ENCODE peak calls at places on chromosomes 5 and 9, in seven cellular contexts. One of them, this sample, is unnamed.

GRCh38 chr5:45399041-45399440 is 297.1 kb downstream of the HCN1 start:
- DNase-seq in fibroblast of lung: no peak
- DNase-seq in stomach: no peak
- DNase-seq in breast epithelium: no peak
- DNase-seq in AG04450: no peak
- DNase-seq in WERI-Rb-1: no peak
- DNase-seq in sigmoid colon: no peak
- DNase-seq in this sample: no peak

GRCh38 chr9:121637441-121638222 is 13.8 kb upstream of the DAB2IP start:
- DNase-seq in fibroblast of lung: peak
- DNase-seq in stomach: no peak
- DNase-seq in breast epithelium: no peak
- DNase-seq in AG04450: peak
- DNase-seq in WERI-Rb-1: no peak
- DNase-seq in sigmoid colon: no peak
- DNase-seq in this sample: no peak

GRCh38 chr9:32378496-32378895 is 5.9 kb upstream of the ACO1 start:
- DNase-seq in fibroblast of lung: peak
- DNase-seq in stomach: no peak
- DNase-seq in breast epithelium: no peak
- DNase-seq in AG04450: peak
- DNase-seq in WERI-Rb-1: peak
- DNase-seq in sigmoid colon: no peak
- DNase-seq in this sample: no peak

GRCh38 chr5:110625376-110625999 is 101.0 kb downstream of the TMEM232 start:
- DNase-seq in fibroblast of lung: peak
- DNase-seq in stomach: no peak
- DNase-seq in breast epithelium: no peak
- DNase-seq in AG04450: no peak
- DNase-seq in WERI-Rb-1: no peak
- DNase-seq in sigmoid colon: no peak
- DNase-seq in this sample: no peak

GRCh38 chr5:138544171-138545134 is 1.4 kb upstream of the ETF1 start:
- DNase-seq in fibroblast of lung: peak
- DNase-seq in stomach: no peak
- DNase-seq in breast epithelium: no peak
- DNase-seq in AG04450: no peak
- DNase-seq in WERI-Rb-1: no peak
- DNase-seq in sigmoid colon: peak
- DNase-seq in this sample: no peak

GRCh38 chr5:170327802-170328201 is 30.2 kb upstream of the LCP2 start:
- DNase-seq in fibroblast of lung: no peak
- DNase-seq in stomach: no peak
- DNase-seq in breast epithelium: no peak
- DNase-seq in AG04450: no peak
- DNase-seq in WERI-Rb-1: no peak
- DNase-seq in sigmoid colon: no peak
- DNase-seq in this sample: no peak

GRCh38 chr5:107154598-107154997 is 516.1 kb downstream of the EFNA5 start:
- DNase-seq in fibroblast of lung: no peak
- DNase-seq in stomach: no peak
- DNase-seq in breast epithelium: no peak
- DNase-seq in AG04450: no peak
- DNase-seq in WERI-Rb-1: no peak
- DNase-seq in sigmoid colon: no peak
- DNase-seq in this sample: no peak

GRCh38 chr5:123809594-123810172 is 297.7 kb downstream of the CSNK1G3 start:
- DNase-seq in fibroblast of lung: no peak
- DNase-seq in stomach: no peak
- DNase-seq in breast epithelium: no peak
- DNase-seq in AG04450: no peak
- DNase-seq in WERI-Rb-1: peak
- DNase-seq in sigmoid colon: no peak
- DNase-seq in this sample: no peak

GRCh38 chr5:172005708-172006377 is 595 bp downstream of the FBXW11 start:
- DNase-seq in fibroblast of lung: peak
- DNase-seq in stomach: peak
- DNase-seq in breast epithelium: peak
- DNase-seq in AG04450: no peak
- DNase-seq in WERI-Rb-1: peak
- DNase-seq in sigmoid colon: peak
- DNase-seq in this sample: peak

GRCh38 chr5:172085738-172086137 is 79.3 kb upstream of the FBXW11 start:
- DNase-seq in fibroblast of lung: no peak
- DNase-seq in stomach: no peak
- DNase-seq in breast epithelium: no peak
- DNase-seq in AG04450: no peak
- DNase-seq in WERI-Rb-1: no peak
- DNase-seq in sigmoid colon: peak
- DNase-seq in this sample: peak

GRCh38 chr9:104776787-104777186 is 12.9 kb downstream of the NIPSNAP3B start:
- DNase-seq in fibroblast of lung: peak
- DNase-seq in stomach: no peak
- DNase-seq in breast epithelium: no peak
- DNase-seq in AG04450: no peak
- DNase-seq in WERI-Rb-1: no peak
- DNase-seq in sigmoid colon: no peak
- DNase-seq in this sample: no peak

GRCh38 chr9:91179237-91180138 is 182.2 kb downstream of the AUH start:
- DNase-seq in fibroblast of lung: peak
- DNase-seq in stomach: peak
- DNase-seq in breast epithelium: no peak
- DNase-seq in AG04450: peak
- DNase-seq in WERI-Rb-1: no peak
- DNase-seq in sigmoid colon: no peak
- DNase-seq in this sample: no peak

GRCh38 chr9:83197611-83198010 is 134.7 kb upstream of the RASEF start:
- DNase-seq in fibroblast of lung: no peak
- DNase-seq in stomach: no peak
- DNase-seq in breast epithelium: no peak
- DNase-seq in AG04450: no peak
- DNase-seq in WERI-Rb-1: no peak
- DNase-seq in sigmoid colon: no peak
- DNase-seq in this sample: no peak

GRCh38 chr5:37951946-37952721 is 112.3 kb upstream of the GDNF start:
- DNase-seq in fibroblast of lung: no peak
- DNase-seq in stomach: no peak
- DNase-seq in breast epithelium: no peak
- DNase-seq in AG04450: no peak
- DNase-seq in WERI-Rb-1: no peak
- DNase-seq in sigmoid colon: no peak
- DNase-seq in this sample: no peak

GRCh38 chr5:78549043-78549442 is 99.5 kb downstream of the LHFPL2 start:
- DNase-seq in fibroblast of lung: no peak
- DNase-seq in stomach: no peak
- DNase-seq in breast epithelium: no peak
- DNase-seq in AG04450: no peak
- DNase-seq in WERI-Rb-1: no peak
- DNase-seq in sigmoid colon: peak
- DNase-seq in this sample: no peak

GRCh38 chr5:112849912-112850311 is 11.2 kb upstream of the SRP19 start:
- DNase-seq in fibroblast of lung: no peak
- DNase-seq in stomach: no peak
- DNase-seq in breast epithelium: no peak
- DNase-seq in AG04450: no peak
- DNase-seq in WERI-Rb-1: no peak
- DNase-seq in sigmoid colon: no peak
- DNase-seq in this sample: no peak

GRCh38 chr5:56116599-56117131 is 116.5 kb downstream of the ANKRD55 start:
- DNase-seq in fibroblast of lung: no peak
- DNase-seq in stomach: no peak
- DNase-seq in breast epithelium: no peak
- DNase-seq in AG04450: no peak
- DNase-seq in WERI-Rb-1: no peak
- DNase-seq in sigmoid colon: no peak
- DNase-seq in this sample: no peak
- H3K27ac ChIP-seq in fibroblast of lung: no peak
- H3K27ac ChIP-seq in stomach: no peak
- H3K27ac ChIP-seq in breast epithelium: no peak
- H3K27ac ChIP-seq in AG04450: peak
- H3K27ac ChIP-seq in WERI-Rb-1: no peak
- H3K27ac ChIP-seq in sigmoid colon: no peak
- H3K27ac ChIP-seq in this sample: no peak

GRCh38 chr9:81892440-81892839 is 35.8 kb upstream of the SPATA31D4 start:
- DNase-seq in fibroblast of lung: no peak
- DNase-seq in stomach: no peak
- DNase-seq in breast epithelium: no peak
- DNase-seq in AG04450: no peak
- DNase-seq in WERI-Rb-1: no peak
- DNase-seq in sigmoid colon: no peak
- DNase-seq in this sample: no peak
- H3K27ac ChIP-seq in fibroblast of lung: no peak
- H3K27ac ChIP-seq in stomach: no peak
- H3K27ac ChIP-seq in breast epithelium: no peak
- H3K27ac ChIP-seq in AG04450: no peak
- H3K27ac ChIP-seq in WERI-Rb-1: no peak
- H3K27ac ChIP-seq in sigmoid colon: no peak
- H3K27ac ChIP-seq in this sample: no peak

GRCh38 chr9:129162901-129163670 is 15.0 kb downstream of the IER5L start:
- DNase-seq in fibroblast of lung: no peak
- DNase-seq in stomach: no peak
- DNase-seq in breast epithelium: no peak
- DNase-seq in AG04450: no peak
- DNase-seq in WERI-Rb-1: no peak
- DNase-seq in sigmoid colon: no peak
- DNase-seq in this sample: no peak
- H3K27ac ChIP-seq in fibroblast of lung: no peak
- H3K27ac ChIP-seq in stomach: peak
- H3K27ac ChIP-seq in breast epithelium: peak
- H3K27ac ChIP-seq in AG04450: no peak
- H3K27ac ChIP-seq in WERI-Rb-1: no peak
- H3K27ac ChIP-seq in sigmoid colon: peak
- H3K27ac ChIP-seq in this sample: no peak

GRCh38 chr5:32330126-32330971 is 17.6 kb upstream of the MTMR12 start:
- DNase-seq in fibroblast of lung: no peak
- DNase-seq in stomach: no peak
- DNase-seq in breast epithelium: no peak
- DNase-seq in AG04450: no peak
- DNase-seq in WERI-Rb-1: no peak
- DNase-seq in sigmoid colon: no peak
- DNase-seq in this sample: no peak

GRCh38 chr5:32332971-32333370 is 20.2 kb upstream of the MTMR12 start:
- DNase-seq in fibroblast of lung: peak
- DNase-seq in stomach: no peak
- DNase-seq in breast epithelium: no peak
- DNase-seq in AG04450: no peak
- DNase-seq in WERI-Rb-1: no peak
- DNase-seq in sigmoid colon: no peak
- DNase-seq in this sample: no peak

GRCh38 chr5:32331927-32332274 is 19.2 kb upstream of the MTMR12 start:
- DNase-seq in fibroblast of lung: no peak
- DNase-seq in stomach: no peak
- DNase-seq in breast epithelium: no peak
- DNase-seq in AG04450: no peak
- DNase-seq in WERI-Rb-1: no peak
- DNase-seq in sigmoid colon: no peak
- DNase-seq in this sample: no peak

GRCh38 chr5:32331217-32331926 is 18.6 kb upstream of the MTMR12 start:
- DNase-seq in fibroblast of lung: no peak
- DNase-seq in stomach: peak
- DNase-seq in breast epithelium: peak
- DNase-seq in AG04450: no peak
- DNase-seq in WERI-Rb-1: no peak
- DNase-seq in sigmoid colon: no peak
- DNase-seq in this sample: no peak

GRCh38 chr5:32332361-32332760 is 19.6 kb upstream of the MTMR12 start:
- DNase-seq in fibroblast of lung: no peak
- DNase-seq in stomach: no peak
- DNase-seq in breast epithelium: no peak
- DNase-seq in AG04450: no peak
- DNase-seq in WERI-Rb-1: no peak
- DNase-seq in sigmoid colon: no peak
- DNase-seq in this sample: no peak
- H3K27ac ChIP-seq in fibroblast of lung: no peak
- H3K27ac ChIP-seq in stomach: peak
- H3K27ac ChIP-seq in breast epithelium: peak
- H3K27ac ChIP-seq in AG04450: no peak
- H3K27ac ChIP-seq in WERI-Rb-1: no peak
- H3K27ac ChIP-seq in sigmoid colon: no peak
- H3K27ac ChIP-seq in this sample: no peak

DNA sequence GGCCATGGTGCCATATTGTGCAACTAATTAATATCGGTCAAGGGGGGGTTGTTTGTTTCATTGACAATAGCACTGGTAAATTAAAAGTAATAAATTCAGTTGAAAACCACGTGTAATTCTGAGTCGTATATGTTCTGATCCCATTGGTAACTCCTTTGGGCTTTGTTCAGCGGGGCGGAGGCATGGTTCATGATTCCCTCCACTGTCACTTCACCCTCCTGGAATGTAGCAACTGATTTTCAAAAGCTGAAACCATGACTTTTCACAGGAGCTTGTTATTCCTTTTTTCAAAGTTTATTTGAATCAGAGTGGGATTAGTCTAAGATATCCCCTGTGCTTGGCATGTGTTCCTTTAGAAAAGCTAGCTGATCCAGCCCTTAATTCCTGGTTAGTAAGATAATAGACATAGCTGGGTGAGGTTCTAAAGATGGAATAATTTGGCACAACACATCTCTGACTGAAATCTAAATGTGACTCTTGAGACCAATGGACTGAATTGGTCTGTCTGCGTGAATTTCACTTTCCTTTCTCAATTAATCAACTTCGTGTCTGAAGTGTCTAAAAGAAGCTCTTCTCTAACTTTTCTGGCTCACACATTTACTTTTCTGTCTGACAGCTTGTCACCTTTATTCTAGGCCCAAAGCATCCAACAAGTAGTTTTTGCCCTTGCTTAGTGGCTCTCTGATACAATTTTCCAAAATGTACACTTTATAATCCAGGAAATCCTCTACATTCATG is 185.7 kb upstream of the VCAN start:
- DNase-seq in fibroblast of lung: no peak
- DNase-seq in stomach: no peak
- DNase-seq in breast epithelium: no peak
- DNase-seq in AG04450: no peak
- DNase-seq in WERI-Rb-1: no peak
- DNase-seq in sigmoid colon: no peak
- DNase-seq in this sample: no peak
- H3K27ac ChIP-seq in fibroblast of lung: no peak
- H3K27ac ChIP-seq in stomach: no peak
- H3K27ac ChIP-seq in breast epithelium: no peak
- H3K27ac ChIP-seq in AG04450: no peak
- H3K27ac ChIP-seq in WERI-Rb-1: no peak
- H3K27ac ChIP-seq in sigmoid colon: no peak
- H3K27ac ChIP-seq in this sample: no peak

GRCh38 chr9:70411141-70411929 is 3.1 kb downstream of the KLF9 start:
- DNase-seq in fibroblast of lung: peak
- DNase-seq in stomach: peak
- DNase-seq in breast epithelium: peak
- DNase-seq in AG04450: no peak
- DNase-seq in WERI-Rb-1: no peak
- DNase-seq in sigmoid colon: peak
- DNase-seq in this sample: peak
- H3K27ac ChIP-seq in fibroblast of lung: peak
- H3K27ac ChIP-seq in stomach: peak
- H3K27ac ChIP-seq in breast epithelium: peak
- H3K27ac ChIP-seq in AG04450: peak
- H3K27ac ChIP-seq in WERI-Rb-1: no peak
- H3K27ac ChIP-seq in sigmoid colon: peak
- H3K27ac ChIP-seq in this sample: peak